ENCODE peak calls at places on chromosomes 12 and 14, in six cellular contexts. Z is AG10803, Q is bronchial epithelial cell, M is heart left ventricle, J is cardiac muscle cell, S is GM13976. O is an unnamed sample.

GRCh38 chr12:132686831-132687210 is 321 bp downstream of the POLE start:
- DNase-seq in M (no peak), Q (no peak), Z (no peak), J (no peak), S (no peak), O (peak; percentile 37)

GRCh38 chr12:14567311-14568195 is at the start of gene PLBD1:
- DNase-seq in J (peak; percentile 46), S (peak; percentile 64), Z (peak; percentile 21), M (peak; percentile 91), Q (peak; percentile 11), O (peak; percentile 36)

GRCh38 chr12:132210223-132211055 is 66.2 kb downstream of the NOC4L start:
- DNase-seq in M (no peak), J (no peak), Q (no peak), S (no peak), Z (no peak), O (no peak)

GRCh38 chr14:74816124-74816523 is 53.0 kb downstream of the YLPM1 start:
- DNase-seq in M (no peak), S (no peak), J (no peak), Z (no peak), Q (no peak), O (no peak)

GRCh38 chr14:89283327-89284060 is 133.5 kb downstream of the FOXN3 start:
- DNase-seq in Z (no peak), M (no peak), J (no peak), S (no peak), Q (no peak), O (peak; percentile 74)

GRCh38 chr12:85283560-85283959 is 3.5 kb downstream of the ALX1 start:
- DNase-seq in Z (no peak), Q (no peak), J (no peak), M (no peak), S (no peak), O (no peak)

GRCh38 chr14:97458302-97459137 is 661.3 kb downstream of the VRK1 start:
- DNase-seq in J (peak; percentile 21), S (peak; percentile 27), Z (peak; percentile 3), Q (no peak), M (peak; percentile 33), O (peak; percentile 90)

GRCh38 chr14:56004807-56005579 is 113.2 kb upstream of the PELI2 start:
- DNase-seq in S (peak; percentile 24), Q (peak; percentile 70), M (peak; percentile 34), Z (peak; percentile 86), J (peak; percentile 29), O (peak; percentile 66)

GRCh38 chr14:69318901-69319475 is 59.0 kb downstream of the GALNT16 start:
- DNase-seq in Z (no peak), Q (no peak), J (no peak), M (no peak), S (no peak), O (no peak)

GRCh38 chr14:61609885-61610284 is 85.4 kb upstream of the HIF1A start:
- DNase-seq in M (no peak), S (no peak), Q (no peak), Z (peak; percentile 67), J (no peak), O (no peak)

DNA sequence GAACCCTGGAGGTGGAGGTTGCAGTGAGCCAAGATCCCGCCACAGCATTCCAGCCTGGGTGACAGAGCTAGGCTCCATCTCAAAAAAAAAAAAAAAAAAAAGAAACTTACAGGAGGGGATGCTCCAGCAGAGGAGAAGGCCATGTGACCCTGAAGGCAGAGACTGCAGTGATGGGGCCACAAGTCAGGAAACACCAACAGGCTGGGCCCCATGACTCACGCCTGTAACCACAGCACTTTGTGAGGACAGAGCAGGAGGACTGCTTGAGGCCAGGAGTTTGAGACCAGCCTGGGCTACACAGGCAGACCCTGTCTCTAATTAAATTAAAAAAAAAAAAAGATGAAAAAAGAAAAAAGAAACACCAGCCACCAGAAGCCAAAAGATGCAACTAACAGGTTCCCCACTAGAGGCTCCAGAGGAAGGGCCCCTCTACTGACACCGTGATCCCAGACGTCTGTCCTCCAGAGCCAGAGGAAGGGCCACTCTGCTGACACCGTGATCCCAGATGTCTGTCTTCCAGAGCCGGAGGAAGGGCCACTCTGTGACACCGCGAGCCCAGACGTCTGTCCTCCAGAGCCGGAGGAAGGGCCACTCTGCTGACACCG is 9.1 kb upstream of the GLT1D1 start:
- DNase-seq in Z (no peak), Q (no peak), J (no peak), S (peak; percentile 50), M (peak; percentile 38), O (peak; percentile 70)
- TF ChIP-seq CTCF in Z (no peak), Q (no peak), J (no peak), S (no peak), M (peak; percentile 24), O (no peak)

GRCh38 chr12:53295070-53295890 is at the start of gene PFDN5:
- DNase-seq in M (peak; percentile 93), S (peak; percentile 93), Z (peak; percentile 93), Q (peak; percentile 85), J (peak; percentile 91), O (peak; percentile 94)
- TF ChIP-seq CTCF in M (no peak), S (no peak), Z (peak; percentile 14), Q (no peak), J (no peak), O (no peak)

GRCh38 chr12:92927055-92927435 is 2.0 kb downstream of the EEA1 start:
- DNase-seq in J (peak; percentile 38), Q (peak; percentile 60), M (no peak), S (peak; percentile 49), Z (peak; percentile 69), O (peak; percentile 79)
- TF ChIP-seq CTCF in J (no peak), Q (peak; percentile 7), M (peak; percentile 37), S (no peak), Z (peak; percentile 42), O (peak; percentile 25)

DNA sequence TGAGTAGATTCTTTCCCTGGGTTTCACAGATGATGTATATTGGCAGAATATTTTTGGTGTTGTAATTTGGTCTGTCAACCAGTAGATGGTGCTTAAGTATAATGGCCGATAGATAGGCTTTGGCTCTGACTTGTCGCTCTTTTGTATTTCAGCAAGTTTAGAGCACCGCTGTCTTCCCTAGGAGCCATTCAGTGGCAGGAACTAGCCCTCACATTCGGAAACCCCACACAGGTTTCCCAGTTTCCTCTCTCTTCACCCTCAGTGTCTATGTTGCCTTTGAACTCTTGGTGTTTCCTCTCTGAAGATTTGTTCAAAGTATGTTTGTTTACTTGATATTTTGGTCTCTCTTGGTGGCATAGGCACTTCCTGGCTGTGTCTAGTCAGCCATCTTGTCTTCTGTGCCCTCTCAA is 102.2 kb downstream of the GPHN start:
- DNase-seq in Z (no peak), J (no peak), S (no peak), M (no peak), Q (peak; percentile 18), O (no peak)
- TF ChIP-seq CTCF in Z (peak; percentile 37), J (peak; percentile 34), S (peak; percentile 11), M (no peak), Q (peak; percentile 33), O (peak; percentile 11)

GRCh38 chr14:103022669-103023044 is 34.7 kb downstream of the CDC42BPB start:
- DNase-seq in Z (no peak), S (no peak), Q (no peak), J (no peak), M (no peak), O (no peak)
- TF ChIP-seq CTCF in Z (no peak), S (no peak), Q (no peak), J (peak; percentile 3), M (no peak), O (no peak)

DNA sequence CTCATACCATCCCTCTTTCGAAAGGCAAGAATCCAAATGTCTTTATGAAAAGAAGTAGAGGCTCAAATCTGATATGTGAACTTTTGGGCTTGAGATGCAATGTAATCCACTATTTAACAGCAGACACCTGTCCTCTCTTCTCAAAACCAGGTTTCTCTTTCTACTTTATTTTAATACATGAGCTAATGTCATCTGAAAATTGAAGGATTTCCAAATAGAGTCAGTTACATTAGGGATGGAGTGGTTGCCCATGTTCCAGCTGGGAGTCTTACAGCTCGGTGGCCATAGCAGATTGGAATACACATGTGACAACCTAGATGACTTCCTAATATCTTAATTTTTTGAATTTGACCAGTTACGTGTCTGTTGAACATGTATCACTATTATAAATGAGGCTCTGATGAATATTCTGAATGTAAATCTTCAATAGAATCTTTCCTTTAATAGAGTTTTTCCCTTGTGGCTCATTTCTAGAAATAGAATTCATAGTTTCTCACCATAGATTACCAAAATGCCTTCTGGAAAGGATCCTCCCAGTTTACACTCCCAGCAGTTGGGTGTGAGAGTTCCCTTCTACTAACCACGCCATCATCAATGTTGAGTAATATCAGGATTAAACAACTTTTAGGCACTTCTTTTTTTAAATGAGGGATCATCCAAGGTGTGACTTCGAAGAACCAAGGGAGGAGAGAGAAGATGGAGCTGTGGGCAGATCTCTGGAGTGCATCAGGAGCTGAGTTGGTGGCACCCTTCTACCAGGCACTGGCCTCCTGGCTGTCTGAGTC is 49.2 kb downstream of the GPR135 start:
- DNase-seq in J (no peak), S (no peak), Q (peak; percentile 56), Z (no peak), M (no peak), O (no peak)
- TF ChIP-seq CTCF in J (no peak), S (no peak), Q (no peak), Z (no peak), M (no peak), O (no peak)

GRCh38 chr12:82525616-82526015 is 161.1 kb upstream of the TMTC2 start:
- DNase-seq in J (no peak), Z (no peak), S (no peak), Q (no peak), M (no peak), O (no peak)
- TF ChIP-seq CTCF in J (no peak), Z (no peak), S (no peak), Q (no peak), M (no peak), O (no peak)